ENCODE peak calls at places on chromosomes 1 and 21, in seven cellular contexts. W is activated T-cell treated with anti-CD3 and anti-CD28 coated beads for 24 hours; Y is ELR; B is stimulated activated naive B cell treated with anti-CD40 and anti-IgM and Interleukin-4, amounts not matched to agents 10 μg/mL and 1 μg/mL and 100 μg/mL, for 72 hours; Z is left cardiac atrium; C is esophagus squamous epithelium; K is MG63. O is an unnamed sample.

GRCh38 chr1:91631718-91632330 is 131.2 kb downstream of the CDC7 start:
- DNase-seq in W (no peak), Y (no peak), B (no peak), Z (no peak), C (no peak), K (no peak), O (no peak)

GRCh38 chr1:184974837-184975115 is 468 bp upstream of the NIBAN1 start:
- DNase-seq in W (no peak), Y (no peak), B (no peak), Z (no peak), C (no peak), K (no peak), O (no peak)

GRCh38 chr1:98030483-98030882 is 109.6 kb upstream of the DPYD start:
- DNase-seq in W (no peak), Y (peak), B (no peak), Z (no peak), C (no peak), K (no peak), O (no peak)

GRCh38 chr1:167110586-167110985 is 16.7 kb downstream of the STYXL2 start:
- DNase-seq in W (no peak), Y (no peak), B (no peak), Z (no peak), C (no peak), K (no peak), O (no peak)

GRCh38 chr1:28067523-28068090 is 20.8 kb downstream of the EYA3 start:
- DNase-seq in W (no peak), Y (peak), B (no peak), Z (no peak), C (no peak), K (no peak), O (no peak)

GRCh38 chr1:152252157-152252556 is 28.2 kb upstream of the HRNR start:
- DNase-seq in W (no peak), Y (peak), B (no peak), Z (no peak), C (no peak), K (peak), O (no peak)

GRCh38 chr1:63836830-63837229 is 63.0 kb downstream of the ROR1 start:
- DNase-seq in W (no peak), Y (no peak), B (peak), Z (no peak), C (no peak), K (no peak), O (no peak)

GRCh38 chr1:6096243-6097116 is 50.8 kb downstream of the KCNAB2 start:
- DNase-seq in W (no peak), Y (no peak), B (no peak), Z (no peak), C (no peak), K (no peak), O (peak)

GRCh38 chr21:38660333-38661295 is 145.1 kb upstream of the ETS2 start:
- DNase-seq in W (no peak), Y (no peak), B (no peak), Z (peak), C (no peak), K (peak), O (peak)

GRCh38 chr1:153679337-153680119 is 1.0 kb downstream of the NPR1 start:
- DNase-seq in W (no peak), Y (peak), B (no peak), Z (peak), C (no peak), K (no peak), O (peak)

O was measured in lower lobe of right lung.